ENCODE peak calls at places on chromosomes 1 and 21, in seven cellular contexts. Z, Q, M, L, I, U and G are unnamed samples.

GRCh38 chr1:2591233-2591580 is 4.6 kb downstream of the PRXL2B start:
- DNase-seq in L (no peak), Z (no peak), M (no peak), U (no peak), Q (no peak), I (no peak), G (no peak)

GRCh38 chr1:238606896-238607295 is 716.2 kb upstream of the ZP4 start:
- DNase-seq in M (no peak), I (no peak), L (no peak), Q (peak; percentile 89), Z (no peak), U (no peak), G (no peak)

GRCh38 chr1:184889183-184889582 is 85.1 kb downstream of the NIBAN1 start:
- DNase-seq in Q (no peak), M (no peak), U (no peak), I (no peak), L (no peak), Z (no peak), G (no peak)

GRCh38 chr21:36156339-36156814 is 247 bp upstream of the DOP1B start:
- DNase-seq in Z (peak; percentile 100), M (peak; percentile 100), U (peak; percentile 100), I (peak; percentile 99), Q (peak; percentile 85), L (peak; percentile 99), G (peak; percentile 99)

GRCh38 chr1:216054593-216054992 is 368.7 kb downstream of the USH2A start:
- DNase-seq in I (no peak), Q (peak; percentile 12), M (no peak), U (no peak), L (no peak), Z (no peak), G (no peak)

GRCh38 chr1:167821969-167822685 is 91.8 kb downstream of the ADCY10 start:
- DNase-seq in L (no peak), Q (peak; percentile 35), I (no peak), Z (no peak), M (no peak), U (no peak), G (no peak)

GRCh38 chr1:105636052-105636451 is 1420.4 kb upstream of the PRMT6 start:
- DNase-seq in Q (no peak), U (no peak), Z (no peak), M (no peak), L (no peak), I (no peak), G (no peak)

GRCh38 chr1:27045973-27046558 is 33.4 kb upstream of the TENT5B start:
- DNase-seq in M (no peak), Q (peak; percentile 42), I (peak; percentile 36), U (peak; percentile 71), Z (peak; percentile 78), L (peak; percentile 53), G (no peak)

GRCh38 chr1:203906932-203907331 is 45.5 kb downstream of the SNRPE start:
- DNase-seq in U (no peak), Z (no peak), I (no peak), Q (peak; percentile 92), M (no peak), L (no peak), G (no peak)

GRCh38 chr1:167439301-167439988 is 78.9 kb downstream of the CD247 start:
- DNase-seq in M (no peak), I (peak; percentile 45), L (no peak), Q (peak; percentile 23), Z (no peak), U (no peak), G (no peak)

GRCh38 chr1:181128592-181129497 is 40.3 kb downstream of the IER5 start:
- DNase-seq in I (no peak), Z (peak; percentile 85), U (peak; percentile 78), Q (no peak), M (no peak), L (no peak), G (no peak)

GRCh38 chr1:183778568-183779433 is 26.1 kb upstream of the RGL1 start:
- DNase-seq in U (no peak), I (no peak), L (no peak), M (no peak), Q (no peak), Z (no peak), G (no peak)

GRCh38 chr21:15614757-15615156 is 115.0 kb upstream of the USP25 start:
- DNase-seq in Z (no peak), L (no peak), Q (no peak), U (no peak), M (no peak), I (no peak), G (no peak)

GRCh38 chr21:15409031-15409430 is 320.8 kb upstream of the USP25 start:
- DNase-seq in Z (no peak), M (no peak), U (no peak), Q (no peak), I (no peak), L (no peak), G (no peak)

GRCh38 chr1:198269352-198269940 is 112.6 kb downstream of the NEK7 start:
- DNase-seq in Z (no peak), U (no peak), I (no peak), Q (no peak), M (no peak), L (no peak), G (no peak)

GRCh38 chr1:74971982-74972381 is 162.2 kb upstream of the LHX8 start:
- DNase-seq in U (no peak), M (no peak), I (no peak), L (no peak), Q (no peak), Z (no peak), G (no peak)

GRCh38 chr1:93000291-93000690 is 39.0 kb upstream of the DIPK1A start:
- DNase-seq in L (no peak), I (no peak), M (no peak), U (no peak), Z (no peak), Q (no peak), G (no peak)

GRCh38 chr1:39081266-39082139 is 55.4 kb downstream of the NDUFS5 start:
- DNase-seq in L (no peak), Q (no peak), U (peak; percentile 60), I (no peak), M (no peak), Z (peak; percentile 54), G (no peak)

GRCh38 chr1:165581926-165582325 is 38.1 kb downstream of the LRRC52 start:
- DNase-seq in M (no peak), Z (no peak), I (no peak), L (no peak), U (no peak), Q (no peak), G (no peak)

GRCh38 chr21:43936186-43936967 is 71.4 kb downstream of the AGPAT3 start:
- DNase-seq in M (no peak), L (no peak), I (no peak), Q (peak; percentile 30), Z (no peak), U (no peak), G (no peak)

DNA sequence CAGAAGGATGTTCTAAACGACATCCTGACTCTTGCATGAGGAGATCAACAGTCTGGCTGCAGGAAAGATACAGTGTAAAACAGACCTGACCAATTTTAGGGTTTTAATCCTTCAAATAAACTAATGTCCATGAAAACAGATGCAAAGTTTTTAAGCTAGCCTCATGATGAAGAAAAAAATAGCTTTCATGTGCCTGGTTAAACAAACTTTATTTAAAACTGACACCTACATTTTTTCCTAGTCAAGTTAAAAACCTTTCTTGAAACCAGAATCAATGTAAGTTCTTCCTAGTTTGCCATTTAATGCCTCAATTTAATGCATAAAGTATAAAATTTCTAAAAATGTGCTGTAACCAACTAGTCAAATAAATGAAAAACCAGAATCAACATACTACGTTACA is 2.9 kb downstream of the WDR26 start:
- DNase-seq in U (no peak), Q (no peak), I (no peak), M (no peak), Z (no peak), L (no peak), G (no peak)
- H3K4me3 ChIP-seq in U (no peak overlapping the region), Q (peak overlapping the region; percentile 66), I (peak overlapping the region; percentile 65), M (peak overlapping the region; percentile 75), Z (peak overlapping the region; percentile 80), L (peak overlapping the region; percentile 77), G (peak overlapping the region; percentile 92)

GRCh38 chr1:89952021-89952995 is 42.6 kb upstream of the ZNF326 start:
- DNase-seq in L (no peak), Q (peak; percentile 96), I (no peak), Z (no peak), M (no peak), U (no peak), G (no peak)
- H3K27ac ChIP-seq in L (no peak overlapping the region), Q (peak overlapping the region; percentile 96), I (no peak overlapping the region), Z (no peak overlapping the region), M (no peak overlapping the region), U (no peak overlapping the region), G (no peak overlapping the region)

GRCh38 chr1:169110265-169110664 is 3.8 kb downstream of the ATP1B1 start:
- DNase-seq in I (no peak), L (no peak), Q (no peak), Z (no peak), U (no peak), M (no peak), G (no peak)

GRCh38 chr1:169111472-169111871 is 5.0 kb downstream of the ATP1B1 start:
- DNase-seq in L (no peak), U (no peak), Q (no peak), I (no peak), Z (no peak), M (no peak), G (no peak)

GRCh38 chr1:169109561-169110134 is 3.2 kb downstream of the ATP1B1 start:
- DNase-seq in Q (peak; percentile 95), U (no peak), Z (peak; percentile 59), I (no peak), M (peak; percentile 74), L (no peak), G (no peak)

GRCh38 chr1:169112241-169112640 is 5.8 kb downstream of the ATP1B1 start:
- DNase-seq in U (no peak), I (no peak), Q (no peak), Z (no peak), M (no peak), L (no peak), G (no peak)

GRCh38 chr1:169110691-169111447 is 4.4 kb downstream of the ATP1B1 start:
- DNase-seq in Z (peak; percentile 60), M (no peak), Q (no peak), I (no peak), U (peak; percentile 67), L (no peak), G (no peak)
- H3K4me3 ChIP-seq in Z (peak overlapping the region; percentile 92), M (no peak overlapping the region), Q (peak overlapping the region; percentile 93), I (no peak overlapping the region), U (no peak overlapping the region), L (no peak overlapping the region), G (no peak overlapping the region)

GRCh38 chr21:33286076-33286475 is 19.9 kb downstream of the IL10RB start:
- DNase-seq in L (no peak), Q (no peak), U (no peak), I (no peak), Z (no peak), M (no peak), G (no peak)
- H3K27ac ChIP-seq in L (no peak overlapping the region), Q (no peak overlapping the region), U (no peak overlapping the region), I (no peak overlapping the region), Z (peak overlapping the region; percentile 82), M (peak overlapping the region; percentile 84), G (peak overlapping the region; percentile 67)

GRCh38 chr1:61056674-61057439 is 25.5 kb upstream of the NFIA start:
- DNase-seq in M (no peak), Z (peak; percentile 79), U (peak; percentile 81), Q (peak; percentile 16), I (peak; percentile 46), L (no peak), G (peak; percentile 77)
- H3K4me3 ChIP-seq in M (peak overlapping the region; percentile 82), Z (peak overlapping the region; percentile 78), U (peak overlapping the region; percentile 58), Q (peak overlapping the region; percentile 89), I (peak overlapping the region; percentile 61), L (peak overlapping the region; percentile 68), G (peak overlapping the region; percentile 70)